ENCODE peak calls at places on chromosomes 2 and 18, in five cellular contexts. R is SJCRH30, K is RWPE1, Q is colonic mucosa, L is MM.1S. N is an unnamed sample.

GRCh38 chr2:74530239-74531161 is 767 bp downstream of the HTRA2 start:
- DNase-seq in R (peak), K (no peak), Q (peak), L (peak), N (peak)

GRCh38 chr18:56124186-56124585 is 514.2 kb downstream of the TXNL1 start:
- DNase-seq in R (no peak), K (peak), Q (no peak), L (no peak), N (no peak)

GRCh38 chr2:203949228-203949627 is 12.7 kb downstream of the ICOS start:
- DNase-seq in R (no peak), K (peak), Q (no peak), L (no peak), N (no peak)

GRCh38 chr18:45727068-45727467 is 3.1 kb downstream of the SLC14A1 start:
- DNase-seq in R (no peak), K (no peak), Q (no peak), L (no peak), N (no peak)

GRCh38 chr2:4381049-4381448 is 677.7 kb downstream of the DCDC2C start:
- DNase-seq in R (no peak), K (no peak), Q (no peak), L (no peak), N (no peak)

GRCh38 chr2:141015339-141016047 is 1115.3 kb downstream of the LRP1B start:
- DNase-seq in R (peak), K (no peak), Q (no peak), L (no peak), N (no peak)

GRCh38 chr2:38176619-38177021 is 100.7 kb upstream of the CYP1B1 start:
- DNase-seq in R (no peak), K (no peak), Q (no peak), L (no peak), N (no peak)

GRCh38 chr2:12835733-12836132 is 119.0 kb downstream of the TRIB2 start:
- DNase-seq in R (no peak), K (no peak), Q (no peak), L (no peak), N (no peak)

GRCh38 chr18:77206676-77207370 is 42.8 kb upstream of the GALR1 start:
- DNase-seq in R (no peak), K (no peak), Q (peak), L (no peak), N (peak)

GRCh38 chr18:24398515-24398914 is 891 bp upstream of the OSBPL1A start:
- DNase-seq in R (peak), K (no peak), Q (peak), L (no peak), N (no peak)

GRCh38 chr2:239165206-239165831 is 235.5 kb downstream of the HDAC4 start:
- DNase-seq in R (no peak), K (no peak), Q (no peak), L (no peak), N (no peak)

GRCh38 chr2:19536136-19536535 is 177.7 kb upstream of the OSR1 start:
- DNase-seq in R (peak), K (no peak), Q (no peak), L (no peak), N (no peak)

GRCh38 chr18:63291278-63291677 is 28.3 kb downstream of the BCL2 start:
- DNase-seq in R (no peak), K (no peak), Q (no peak), L (no peak), N (no peak)

GRCh38 chr2:219159771-219160185 is 837 bp downstream of the NHEJ1 start:
- DNase-seq in R (no peak), K (no peak), Q (no peak), L (no peak), N (no peak)

GRCh38 chr2:239574434-239575156 is 173.8 kb upstream of the HDAC4 start:
- DNase-seq in R (peak), K (no peak), Q (no peak), L (no peak), N (no peak)

GRCh38 chr18:50847192-50847591 is 27.4 kb upstream of the MRO start:
- DNase-seq in R (no peak), K (no peak), Q (no peak), L (no peak), N (no peak)

GRCh38 chr2:231334981-231335380 is 60.5 kb upstream of the B3GNT7 start:
- DNase-seq in R (peak), K (no peak), Q (no peak), L (no peak), N (no peak)

GRCh38 chr2:108330971-108331370 is 42.3 kb downstream of the SULT1C2 start:
- DNase-seq in R (no peak), K (no peak), Q (no peak), L (no peak), N (no peak)

GRCh38 chr18:77222464-77222863 is 27.2 kb upstream of the GALR1 start:
- DNase-seq in R (no peak), K (no peak), Q (no peak), L (no peak), N (no peak)

GRCh38 chr2:110860620-110861019 is 128.2 kb downstream of the ACOXL start:
- DNase-seq in R (no peak), K (no peak), Q (no peak), L (no peak), N (no peak)

GRCh38 chr2:240635116-240635997 is 10.1 kb downstream of the GPR35 start:
- DNase-seq in R (no peak), K (no peak), Q (no peak), L (no peak), N (no peak)

GRCh38 chr2:85584354-85584856 is at the start of gene VAMP5:
- DNase-seq in R (no peak), K (no peak), Q (peak), L (no peak), N (no peak)

GRCh38 chr2:182866095-182866460 is 359 bp downstream of the FRZB start:
- DNase-seq in R (no peak), K (no peak), Q (no peak), L (no peak), N (peak)

GRCh38 chr2:165697727-165698620 is 96.1 kb downstream of the GALNT3 start:
- DNase-seq in R (no peak), K (no peak), Q (no peak), L (no peak), N (no peak)

GRCh38 chr18:59740131-59740530 is 42.9 kb upstream of the CCBE1 start:
- DNase-seq in R (no peak), K (no peak), Q (no peak), L (no peak), N (no peak)

GRCh38 chr2:238670341-238670681 is 177.6 kb upstream of the TWIST2 start:
- DNase-seq in R (no peak), K (no peak), Q (no peak), L (no peak), N (no peak)

GRCh38 chr2:130875935-130876334 is 39.2 kb downstream of the ARHGEF4 start:
- DNase-seq in R (no peak), K (no peak), Q (no peak), L (no peak), N (no peak)

GRCh38 chr2:74573747-74574562 is 19.4 kb downstream of the DOK1 start:
- DNase-seq in R (peak), K (peak), Q (no peak), L (peak), N (no peak)

GRCh38 chr2:222805591-222806304 is 55.1 kb upstream of the ACSL3 start:
- DNase-seq in R (no peak), K (peak), Q (no peak), L (no peak), N (no peak)

GRCh38 chr2:70743677-70744076 is 24.3 kb downstream of the ADD2 start:
- DNase-seq in R (no peak), K (no peak), Q (no peak), L (no peak), N (no peak)

GRCh38 chr2:61218076-61218816 is 56.3 kb downstream of the C2orf74 start:
- DNase-seq in R (no peak), K (no peak), Q (no peak), L (no peak), N (no peak)

GRCh38 chr2:9554841-9555337 is 741 bp downstream of the ADAM17 start:
- DNase-seq in R (peak), K (no peak), Q (peak), L (peak), N (peak)

GRCh38 chr2:28252308-28252707 is 140.3 kb upstream of the FOSL2 start:
- DNase-seq in R (no peak), K (no peak), Q (peak), L (no peak), N (no peak)

GRCh38 chr18:63765837-63766236 is 9.4 kb upstream of the SERPINB7 start:
- DNase-seq in R (no peak), K (no peak), Q (no peak), L (no peak), N (no peak)

GRCh38 chr2:216721141-216721540 is 25.8 kb upstream of the IGFBP5 start:
- DNase-seq in R (no peak), K (no peak), Q (no peak), L (no peak), N (no peak)

GRCh38 chr2:223772363-223772762 is 65.0 kb downstream of the AP1S3 start:
- DNase-seq in R (no peak), K (no peak), Q (no peak), L (no peak), N (no peak)

GRCh38 chr2:174224125-174224524 is 24.2 kb downstream of the OLA1 start:
- DNase-seq in R (no peak), K (no peak), Q (no peak), L (no peak), N (no peak)

GRCh38 chr2:158667567-158667966 is 127.5 kb upstream of the DAPL1 start:
- DNase-seq in R (no peak), K (peak), Q (no peak), L (no peak), N (no peak)

GRCh38 chr2:165055081-165055879 is 100.0 kb upstream of the SLC38A11 start:
- DNase-seq in R (no peak), K (no peak), Q (no peak), L (no peak), N (no peak)

GRCh38 chr18:59067873-59068272 is 71.8 kb upstream of the SEC11C start:
- DNase-seq in R (peak), K (no peak), Q (peak), L (peak), N (no peak)

GRCh38 chr2:157466764-157467163 is 22.9 kb upstream of the CYTIP start:
- DNase-seq in R (no peak), K (no peak), Q (no peak), L (no peak), N (no peak)
- H3K27ac ChIP-seq in R (no peak), K (no peak), Q (no peak), L (no peak), N (no peak)

DNA sequence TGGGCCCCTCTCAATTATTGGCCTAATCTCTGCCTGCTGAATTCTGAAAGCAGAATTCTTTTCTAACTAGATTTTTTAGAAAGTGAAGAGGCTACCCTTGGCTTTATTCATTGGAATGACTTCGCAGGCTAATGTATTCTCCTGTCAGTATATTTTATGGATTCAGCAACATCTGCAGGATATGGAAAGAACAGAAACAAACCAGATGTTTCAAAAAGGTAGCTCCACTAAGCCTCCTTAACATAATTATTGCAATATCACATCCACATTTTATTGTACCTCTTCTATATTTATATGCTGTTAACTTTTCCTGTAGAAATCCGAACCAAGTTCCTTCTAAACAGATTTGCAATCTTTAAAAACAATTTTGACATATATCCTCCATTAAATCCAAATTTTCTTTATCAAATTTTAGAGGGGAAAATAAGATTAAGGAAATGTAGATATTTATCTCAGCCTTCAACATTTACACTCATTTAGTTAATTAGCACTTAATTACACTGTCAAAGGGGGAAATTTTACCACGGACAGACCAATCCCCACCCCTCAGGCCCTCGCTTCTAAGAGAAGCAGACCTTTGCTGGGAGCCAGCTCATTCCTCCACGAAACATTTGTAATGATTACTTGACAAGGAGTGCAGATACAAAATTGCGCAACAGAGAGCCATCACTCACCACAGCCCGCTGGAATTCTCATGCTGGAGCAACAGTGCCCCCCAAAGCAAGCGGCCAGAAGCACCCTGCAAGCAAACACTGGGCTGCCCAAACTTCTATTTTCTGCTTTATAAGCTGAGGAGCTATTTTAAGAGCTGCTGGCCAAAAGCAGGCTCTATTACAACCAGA is 253.4 kb downstream of the ETAA1 start:
- DNase-seq in R (peak), K (peak), Q (peak), L (no peak), N (peak)
- H3K27ac ChIP-seq in R (peak), K (peak), Q (peak), L (no peak), N (peak)

DNA sequence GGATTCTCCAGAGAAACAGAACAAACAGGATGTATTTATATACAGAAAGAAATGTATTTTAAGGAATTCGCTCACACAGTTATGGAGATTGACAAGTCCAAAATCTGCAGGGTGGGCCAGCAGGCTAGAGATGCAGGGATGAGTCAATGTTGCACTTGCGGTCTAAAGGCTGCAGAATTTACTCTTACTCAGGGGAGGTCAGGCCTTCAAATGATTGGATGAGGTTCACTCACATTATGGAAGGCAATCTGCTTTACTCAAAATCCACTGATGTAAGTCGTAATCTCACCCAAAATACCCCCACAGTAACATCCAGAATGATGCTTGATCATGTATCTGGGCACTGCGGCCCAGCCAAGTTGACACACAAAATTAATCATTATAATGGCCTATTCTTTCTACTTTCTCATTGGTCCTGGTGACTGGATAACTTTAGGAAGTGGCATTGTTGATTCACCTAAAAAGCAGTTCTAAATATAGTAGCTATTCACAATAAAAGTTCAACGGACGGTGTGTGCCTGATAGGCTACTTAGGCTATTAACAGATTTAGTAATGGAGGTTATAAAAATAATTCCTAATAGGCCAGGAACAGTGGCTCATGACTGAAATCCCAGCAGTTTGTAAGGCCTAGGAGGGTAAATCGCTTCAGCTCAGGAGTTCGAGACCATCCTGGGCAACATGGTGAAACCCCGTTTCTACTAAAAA is 40.6 kb upstream of the ACYP2 start:
- DNase-seq in R (no peak), K (no peak), Q (no peak), L (no peak), N (no peak)
- H3K27ac ChIP-seq in R (no peak), K (no peak), Q (no peak), L (no peak), N (no peak)

GRCh38 chr2:188898261-188898660 is 75.9 kb upstream of the COL3A1 start:
- DNase-seq in R (no peak), K (no peak), Q (no peak), L (no peak), N (no peak)
- H3K27ac ChIP-seq in R (no peak), K (no peak), Q (peak), L (no peak), N (peak)

DNA sequence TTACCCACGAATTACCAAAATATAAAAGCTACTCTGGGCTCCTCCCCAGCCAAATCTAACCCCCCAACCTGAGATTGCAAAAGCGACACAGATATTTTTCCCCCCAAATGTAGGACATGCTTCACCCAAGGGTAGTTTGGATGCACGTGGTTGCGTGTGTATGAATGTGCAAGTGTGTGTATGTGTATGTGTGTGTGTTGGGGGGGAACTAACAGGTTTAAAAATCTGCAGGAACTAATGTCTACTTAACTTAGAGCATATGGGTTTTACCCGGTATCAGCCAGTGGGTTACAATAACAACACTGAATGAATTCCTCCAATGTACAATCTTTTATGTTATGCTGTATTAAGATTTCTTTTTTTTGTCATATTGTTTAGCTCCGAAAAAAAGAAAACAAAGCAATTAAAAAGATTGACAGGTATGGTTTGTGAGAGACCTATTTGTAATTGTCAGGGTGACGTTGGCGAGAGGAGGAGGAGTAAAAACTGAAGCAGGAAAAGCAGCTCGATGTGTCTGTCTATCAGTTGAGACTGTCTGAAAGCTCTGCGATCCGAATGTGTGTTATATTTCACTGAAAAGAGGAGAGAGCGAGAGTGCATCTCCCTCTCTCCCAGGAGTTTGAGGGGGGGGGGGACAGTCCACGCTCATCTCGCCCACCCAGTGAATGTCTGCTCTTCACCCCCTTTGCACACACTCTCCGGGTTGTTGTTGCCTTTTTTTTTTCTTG is at the start of gene TSHZ1:
- DNase-seq in R (peak), K (peak), Q (peak), L (peak), N (peak)
- H3K27ac ChIP-seq in R (peak), K (peak), Q (peak), L (peak), N (peak)

DNA sequence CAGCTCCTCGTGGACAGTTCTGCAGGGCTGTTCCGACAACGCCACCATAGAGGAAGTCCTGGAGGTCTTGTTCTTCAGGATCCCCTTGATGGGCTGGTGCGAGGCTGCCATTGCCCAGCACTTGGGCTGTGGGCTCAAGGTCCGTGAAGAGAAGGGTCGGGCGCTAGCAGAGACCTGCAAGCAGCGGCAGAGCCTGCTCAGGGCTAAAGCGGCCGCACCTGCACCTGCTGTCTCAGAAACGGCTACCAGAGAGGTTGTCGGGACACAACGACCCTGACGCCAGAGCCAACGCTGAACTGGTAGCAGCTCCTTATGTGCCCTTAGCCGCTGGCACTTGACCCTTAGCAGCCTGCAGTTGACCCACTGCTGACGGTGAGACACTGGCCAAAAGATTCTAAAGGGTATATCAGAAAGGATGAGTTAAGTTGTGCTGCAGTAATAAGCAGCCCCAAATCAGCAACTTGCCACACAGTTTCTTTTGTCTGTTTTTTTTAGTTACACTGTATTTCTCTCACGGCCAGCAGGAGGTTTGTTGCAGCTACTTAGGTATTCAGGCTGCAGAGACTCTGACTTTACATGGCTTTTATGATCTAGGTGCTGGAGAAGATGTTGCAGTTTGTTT is 55.5 kb upstream of the ST6GAL2 start:
- DNase-seq in R (no peak), K (no peak), Q (no peak), L (no peak), N (no peak)
- H3K27ac ChIP-seq in R (no peak), K (no peak), Q (no peak), L (no peak), N (no peak)

DNA sequence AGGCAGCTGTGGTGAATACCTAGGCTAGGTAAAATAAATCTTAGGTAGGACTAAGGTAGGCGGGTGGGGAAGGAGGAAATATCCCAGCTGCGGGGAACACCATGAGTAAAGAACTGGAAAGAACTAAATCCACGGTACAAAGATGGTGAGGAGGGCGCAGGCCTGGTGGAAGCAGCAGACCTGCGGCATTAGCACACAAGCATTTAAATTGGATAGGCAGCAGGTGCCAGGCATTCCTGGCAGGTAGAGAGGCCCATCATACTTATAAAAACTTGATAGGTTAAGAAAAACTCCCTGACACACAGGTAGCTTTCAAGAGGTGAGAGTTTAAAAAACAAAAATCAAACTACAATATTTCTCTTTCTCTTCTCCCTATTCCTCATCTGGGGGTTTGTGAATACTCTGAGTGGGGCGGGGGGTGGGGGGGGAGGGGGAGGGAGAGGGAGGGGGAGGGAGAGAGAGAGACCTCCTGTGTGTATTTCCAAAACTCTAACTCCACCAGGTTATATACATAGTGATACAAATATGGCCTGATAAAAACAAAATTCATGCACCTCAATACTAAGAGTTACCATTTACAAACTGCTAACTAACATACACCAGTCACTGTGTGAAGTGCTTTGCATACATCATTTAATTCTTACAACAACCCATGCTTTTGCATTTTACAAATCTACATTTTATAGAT is 13.5 kb downstream of the AAK1 start:
- DNase-seq in R (no peak), K (no peak), Q (no peak), L (no peak), N (no peak)
- H3K27ac ChIP-seq in R (no peak), K (no peak), Q (no peak), L (no peak), N (no peak)

N was measured in uterus.